ENCODE peak calls at places on chromosomes 4 and X, in six cellular contexts. O, D, L, E, F and R are unnamed samples.

GRCh38 chr4:174210952-174211490 is 72.4 kb downstream of the FBXO8 start:
- DNase-seq in F (peak; percentile 52), E (no peak), O (peak; percentile 65), D (no peak), L (no peak), R (peak; percentile 12)

GRCh38 chrX:123807825-123808416 is 51.9 kb upstream of the XIAP start:
- DNase-seq in O (peak; percentile 72), F (peak; percentile 44), D (no peak), E (no peak), L (no peak), R (peak; percentile 38)

GRCh38 chrX:34875204-34875603 is 67.4 kb upstream of the FAM47B start:
- DNase-seq in D (no peak), F (peak; percentile 72), E (no peak), L (peak; percentile 11), O (peak; percentile 77), R (peak; percentile 8)

GRCh38 chrX:141405878-141406492 is 163.7 kb upstream of the SPANXC start:
- DNase-seq in L (no peak), D (no peak), F (peak; percentile 50), O (peak; percentile 63), E (no peak), R (peak; percentile 76)

GRCh38 chr4:153497091-153497531 is 31.0 kb downstream of the TMEM131L start:
- DNase-seq in D (no peak), L (no peak), E (no peak), O (peak; percentile 60), F (peak; percentile 40), R (no peak)

GRCh38 chr4:88382621-88383020 is 4.0 kb downstream of the HERC6 start:
- DNase-seq in O (no peak), F (no peak), E (no peak), D (no peak), L (no peak), R (no peak)

GRCh38 chr4:108774809-108775530 is 12.1 kb upstream of the ETNPPL start:
- DNase-seq in F (no peak), O (no peak), E (peak; percentile 12), L (no peak), D (no peak), R (no peak)

GRCh38 chr4:81850701-81851100 is 379.0 kb upstream of the RASGEF1B start:
- DNase-seq in E (no peak), O (no peak), F (no peak), L (no peak), D (no peak), R (no peak)

GRCh38 chrX:43644124-43644701 is 11.9 kb upstream of the MAOA start:
- DNase-seq in E (no peak), O (peak; percentile 80), F (peak; percentile 83), L (no peak), D (no peak), R (no peak)

GRCh38 chrX:105307762-105308161 is 87.3 kb upstream of the TEX13A start:
- DNase-seq in F (peak; percentile 57), L (no peak), D (no peak), O (peak; percentile 65), E (no peak), R (peak; percentile 32)

GRCh38 chr4:48853604-48854394 is 22.9 kb downstream of the OCIAD1 start:
- DNase-seq in L (no peak), O (no peak), E (no peak), D (no peak), F (no peak), R (no peak)

GRCh38 chr4:48924416-48924815 is 17.8 kb upstream of the OCIAD2 start:
- DNase-seq in L (no peak), D (no peak), E (no peak), O (no peak), F (no peak), R (no peak)

GRCh38 chrX:21926116-21926515 is 14.4 kb upstream of the SMS start:
- DNase-seq in D (no peak), L (no peak), O (no peak), E (no peak), F (peak; percentile 69), R (no peak)

GRCh38 chrX:45824471-45824870 is 623.8 kb upstream of the DIPK2B start:
- DNase-seq in F (peak; percentile 93), D (peak; percentile 32), O (peak; percentile 95), L (no peak), E (peak; percentile 27), R (peak; percentile 94)

GRCh38 chr4:39406763-39407583 is at the start of gene KLB:
- DNase-seq in D (no peak), E (no peak), O (peak; percentile 30), L (no peak), F (peak; percentile 36), R (no peak)

GRCh38 chr4:102772738-102773340 is 12.1 kb upstream of the MANBA start:
- DNase-seq in L (no peak), D (no peak), O (no peak), F (no peak), E (no peak), R (no peak)

GRCh38 chrX:135256923-135257322 is 5.1 kb downstream of the ETDA start:
- DNase-seq in D (no peak), O (no peak), L (no peak), E (no peak), F (no peak), R (no peak)

GRCh38 chr4:89284828-89285227 is 22.8 kb downstream of the GPRIN3 start:
- DNase-seq in O (no peak), F (no peak), E (no peak), D (no peak), L (no peak), R (no peak)

GRCh38 chr4:121041307-121042090 is 30.8 kb downstream of the NDNF start:
- DNase-seq in F (no peak), O (no peak), D (no peak), L (no peak), E (peak; percentile 15), R (no peak)

GRCh38 chrX:95076449-95076848 is 1402.4 kb downstream of the FAM133A start:
- DNase-seq in O (peak; percentile 38), D (no peak), F (peak; percentile 51), E (peak; percentile 63), L (no peak), R (peak; percentile 59)

GRCh38 chr4:60948008-60948407 is 252.1 kb upstream of the ADGRL3 start:
- DNase-seq in D (no peak), F (no peak), E (no peak), O (peak; percentile 40), L (no peak), R (no peak)

GRCh38 chr4:182801626-182802025 is 115.6 kb downstream of the DCTD start:
- DNase-seq in L (no peak), O (no peak), E (no peak), D (no peak), F (no peak), R (no peak)

GRCh38 chr4:21136231-21136630 is 436.0 kb downstream of the PACRGL start:
- DNase-seq in E (no peak), D (no peak), F (no peak), O (no peak), L (no peak), R (no peak)

GRCh38 chrX:37926700-37927099 is 79.3 kb upstream of the DYNLT3 start:
- DNase-seq in L (no peak), F (peak; percentile 66), D (no peak), O (peak; percentile 53), E (peak; percentile 47), R (peak; percentile 32)

GRCh38 chrX:4935846-4936245 is 1222.4 kb upstream of the PRKX start:
- DNase-seq in O (peak; percentile 62), L (no peak), D (peak; percentile 16), F (no peak), E (no peak), R (no peak)

GRCh38 chr4:118948545-118949144 is 60.0 kb downstream of the SYNPO2 start:
- DNase-seq in E (peak; percentile 37), D (no peak), O (peak; percentile 52), F (no peak), L (no peak), R (no peak)

GRCh38 chrX:10089378-10089795 is 67.4 kb upstream of the CLCN4 start:
- DNase-seq in F (peak; percentile 16), L (no peak), O (no peak), E (no peak), D (no peak), R (no peak)

GRCh38 chrX:110665636-110666035 is 130.0 kb downstream of the CHRDL1 start:
- DNase-seq in E (peak; percentile 69), D (no peak), F (peak; percentile 44), O (peak; percentile 66), L (no peak), R (peak; percentile 29)

DNA sequence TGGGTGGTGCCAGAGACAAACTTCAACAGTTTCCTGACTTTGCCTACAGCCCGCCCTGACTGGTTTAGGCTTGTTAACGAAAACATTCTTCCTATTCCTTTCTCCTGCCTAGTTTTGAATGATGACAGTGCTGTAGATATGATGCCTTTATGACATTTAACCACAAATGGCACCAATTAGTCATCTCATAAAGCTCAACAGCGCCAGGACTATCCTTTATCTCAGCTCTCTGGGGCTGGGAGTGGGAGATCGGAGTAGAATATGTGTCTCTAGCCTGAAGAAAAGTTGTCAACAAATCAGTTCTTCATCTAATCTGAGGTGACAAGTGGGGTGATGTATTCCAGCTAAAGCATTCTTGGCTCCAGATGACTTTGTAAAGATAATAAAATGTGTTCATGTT is 64.6 kb upstream of the SH3RF1 start:
- DNase-seq in E (no peak), F (peak; percentile 92), D (no peak), O (peak; percentile 39), L (no peak), R (peak; percentile 30)
- TF ChIP-seq CTCF in E (no peak), F (no peak), D (no peak), O (no peak), L (no peak), R (no peak)

GRCh38 chr4:186132577-186133277 is 28.2 kb downstream of the FAM149A start:
- DNase-seq in E (peak; percentile 83), F (peak; percentile 24), L (no peak), D (no peak), O (peak; percentile 4), R (no peak)
- TF ChIP-seq CTCF in E (peak; percentile 74), F (no peak), L (no peak), D (no peak), O (no peak), R (no peak)

GRCh38 chrX:15694968-15695451 is 30.4 kb upstream of the CLTRN start:
- DNase-seq in E (no peak), F (no peak), L (peak; percentile 19), O (no peak), D (no peak), R (no peak)

GRCh38 chrX:15696516-15696915 is 31.9 kb upstream of the CLTRN start:
- DNase-seq in O (no peak), L (no peak), E (no peak), D (no peak), F (no peak), R (no peak)
- TF ChIP-seq CTCF in O (no peak), L (no peak), E (no peak), D (no peak), F (no peak), R (no peak)

DNA sequence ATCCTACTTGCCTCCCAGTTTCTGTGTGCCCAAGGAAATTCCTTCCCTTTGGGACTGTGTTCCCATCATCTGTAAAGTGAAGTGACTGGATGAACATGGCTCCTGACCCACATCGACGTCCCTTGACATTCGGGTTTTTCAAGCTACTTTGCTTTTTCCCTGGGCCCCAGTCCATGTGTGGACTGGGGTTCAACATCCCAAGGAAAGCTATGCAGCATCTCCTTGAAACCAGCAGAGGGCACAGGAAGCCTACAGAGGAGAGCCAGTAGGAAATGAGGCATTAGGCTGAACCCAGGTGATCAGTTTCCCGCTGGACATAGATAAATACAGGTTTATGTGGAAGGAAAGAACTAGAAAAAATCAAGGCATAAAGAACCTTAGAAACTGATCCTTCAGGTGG is 145.1 kb upstream of the ARHGEF9 start:
- DNase-seq in O (peak; percentile 23), E (peak; percentile 61), F (no peak), L (no peak), D (no peak), R (peak; percentile 17)
- TF ChIP-seq CTCF in O (peak; percentile 25), E (peak; percentile 78), F (peak; percentile 17), L (no peak), D (no peak), R (peak; percentile 73)